ENCODE peak calls at places on chromosomes 2 and 18, in four cellular contexts. One of them, this sample, is unnamed.

GRCh38 chr2:136134126-136134525 is 16.2 kb upstream of the CXCR4 start:
- DNase-seq in stimulated activated CD4-positive, alpha-beta T cell treated with anti-CD3 and anti-CD28 coated beads, Interleukin-1b, Interleukin-23, amount 100 ng/mL, for 24 hours: no peak
- DNase-seq in lower leg skin: no peak
- DNase-seq in activated naive CD8-positive, alpha-beta T cell treated with anti-CD3 and anti-CD28 coated beads, Interleukin-2, amount 50 U/mL, for 24 hours: peak; percentile 51
- DNase-seq in this sample: no peak

GRCh38 chr2:179861777-179862117 is 335 bp upstream of the ZNF385B start:
- DNase-seq in stimulated activated CD4-positive, alpha-beta T cell treated with anti-CD3 and anti-CD28 coated beads, Interleukin-1b, Interleukin-23, amount 100 ng/mL, for 24 hours: no peak
- DNase-seq in lower leg skin: no peak
- DNase-seq in activated naive CD8-positive, alpha-beta T cell treated with anti-CD3 and anti-CD28 coated beads, Interleukin-2, amount 50 U/mL, for 24 hours: no peak
- DNase-seq in this sample: no peak

GRCh38 chr2:6545336-6545735 is 320.4 kb downstream of the CMPK2 start:
- DNase-seq in stimulated activated CD4-positive, alpha-beta T cell treated with anti-CD3 and anti-CD28 coated beads, Interleukin-1b, Interleukin-23, amount 100 ng/mL, for 24 hours: no peak
- DNase-seq in lower leg skin: no peak
- DNase-seq in activated naive CD8-positive, alpha-beta T cell treated with anti-CD3 and anti-CD28 coated beads, Interleukin-2, amount 50 U/mL, for 24 hours: no peak
- DNase-seq in this sample: no peak

GRCh38 chr18:3619746-3620145 is 169.8 kb downstream of the TGIF1 start:
- DNase-seq in stimulated activated CD4-positive, alpha-beta T cell treated with anti-CD3 and anti-CD28 coated beads, Interleukin-1b, Interleukin-23, amount 100 ng/mL, for 24 hours: no peak
- DNase-seq in lower leg skin: no peak
- DNase-seq in activated naive CD8-positive, alpha-beta T cell treated with anti-CD3 and anti-CD28 coated beads, Interleukin-2, amount 50 U/mL, for 24 hours: no peak
- DNase-seq in this sample: no peak

GRCh38 chr2:235770909-235771820 is 277.3 kb downstream of the AGAP1 start:
- DNase-seq in stimulated activated CD4-positive, alpha-beta T cell treated with anti-CD3 and anti-CD28 coated beads, Interleukin-1b, Interleukin-23, amount 100 ng/mL, for 24 hours: no peak
- DNase-seq in lower leg skin: no peak
- DNase-seq in activated naive CD8-positive, alpha-beta T cell treated with anti-CD3 and anti-CD28 coated beads, Interleukin-2, amount 50 U/mL, for 24 hours: no peak
- DNase-seq in this sample: no peak

GRCh38 chr2:172200495-172201085 is 97.9 kb upstream of the DLX2 start:
- DNase-seq in stimulated activated CD4-positive, alpha-beta T cell treated with anti-CD3 and anti-CD28 coated beads, Interleukin-1b, Interleukin-23, amount 100 ng/mL, for 24 hours: no peak
- DNase-seq in lower leg skin: no peak
- DNase-seq in activated naive CD8-positive, alpha-beta T cell treated with anti-CD3 and anti-CD28 coated beads, Interleukin-2, amount 50 U/mL, for 24 hours: peak; percentile 29
- DNase-seq in this sample: no peak

GRCh38 chr2:229477269-229477668 is 206.2 kb upstream of the PID1 start:
- DNase-seq in stimulated activated CD4-positive, alpha-beta T cell treated with anti-CD3 and anti-CD28 coated beads, Interleukin-1b, Interleukin-23, amount 100 ng/mL, for 24 hours: no peak
- DNase-seq in lower leg skin: no peak
- DNase-seq in activated naive CD8-positive, alpha-beta T cell treated with anti-CD3 and anti-CD28 coated beads, Interleukin-2, amount 50 U/mL, for 24 hours: no peak
- DNase-seq in this sample: no peak

GRCh38 chr2:100416939-100417744 is at the start of gene CHST10:
- DNase-seq in stimulated activated CD4-positive, alpha-beta T cell treated with anti-CD3 and anti-CD28 coated beads, Interleukin-1b, Interleukin-23, amount 100 ng/mL, for 24 hours: peak; percentile 53
- DNase-seq in lower leg skin: no peak
- DNase-seq in activated naive CD8-positive, alpha-beta T cell treated with anti-CD3 and anti-CD28 coated beads, Interleukin-2, amount 50 U/mL, for 24 hours: peak; percentile 68
- DNase-seq in this sample: no peak

GRCh38 chr2:74369976-74370375 is 10.1 kb downstream of the DCTN1 start:
- DNase-seq in stimulated activated CD4-positive, alpha-beta T cell treated with anti-CD3 and anti-CD28 coated beads, Interleukin-1b, Interleukin-23, amount 100 ng/mL, for 24 hours: no peak
- DNase-seq in lower leg skin: no peak
- DNase-seq in activated naive CD8-positive, alpha-beta T cell treated with anti-CD3 and anti-CD28 coated beads, Interleukin-2, amount 50 U/mL, for 24 hours: no peak
- DNase-seq in this sample: no peak

GRCh38 chr2:199603748-199604291 is 146.1 kb upstream of the SATB2 start:
- DNase-seq in stimulated activated CD4-positive, alpha-beta T cell treated with anti-CD3 and anti-CD28 coated beads, Interleukin-1b, Interleukin-23, amount 100 ng/mL, for 24 hours: no peak
- DNase-seq in lower leg skin: no peak
- DNase-seq in activated naive CD8-positive, alpha-beta T cell treated with anti-CD3 and anti-CD28 coated beads, Interleukin-2, amount 50 U/mL, for 24 hours: no peak
- DNase-seq in this sample: no peak

GRCh38 chr2:54676656-54677055 is 46.8 kb upstream of the EML6 start:
- DNase-seq in stimulated activated CD4-positive, alpha-beta T cell treated with anti-CD3 and anti-CD28 coated beads, Interleukin-1b, Interleukin-23, amount 100 ng/mL, for 24 hours: no peak
- DNase-seq in lower leg skin: no peak
- DNase-seq in activated naive CD8-positive, alpha-beta T cell treated with anti-CD3 and anti-CD28 coated beads, Interleukin-2, amount 50 U/mL, for 24 hours: no peak
- DNase-seq in this sample: no peak

GRCh38 chr2:112920923-112921532 is 10.1 kb downstream of the IL37 start:
- DNase-seq in stimulated activated CD4-positive, alpha-beta T cell treated with anti-CD3 and anti-CD28 coated beads, Interleukin-1b, Interleukin-23, amount 100 ng/mL, for 24 hours: no peak
- DNase-seq in lower leg skin: no peak
- DNase-seq in activated naive CD8-positive, alpha-beta T cell treated with anti-CD3 and anti-CD28 coated beads, Interleukin-2, amount 50 U/mL, for 24 hours: no peak
- DNase-seq in this sample: no peak

GRCh38 chr2:42835577-42836371 is 43.4 kb upstream of the HAAO start:
- DNase-seq in stimulated activated CD4-positive, alpha-beta T cell treated with anti-CD3 and anti-CD28 coated beads, Interleukin-1b, Interleukin-23, amount 100 ng/mL, for 24 hours: no peak
- DNase-seq in lower leg skin: peak; percentile 78
- DNase-seq in activated naive CD8-positive, alpha-beta T cell treated with anti-CD3 and anti-CD28 coated beads, Interleukin-2, amount 50 U/mL, for 24 hours: no peak
- DNase-seq in this sample: no peak

GRCh38 chr18:77671456-77672167 is 422.0 kb downstream of the GALR1 start:
- DNase-seq in stimulated activated CD4-positive, alpha-beta T cell treated with anti-CD3 and anti-CD28 coated beads, Interleukin-1b, Interleukin-23, amount 100 ng/mL, for 24 hours: no peak
- DNase-seq in lower leg skin: no peak
- DNase-seq in activated naive CD8-positive, alpha-beta T cell treated with anti-CD3 and anti-CD28 coated beads, Interleukin-2, amount 50 U/mL, for 24 hours: no peak
- DNase-seq in this sample: no peak

This sample was measured in NCI-H1048.